ENCODE peak calls at places on chromosome 10, in five cellular contexts. S is uterus, P is psoas muscle, R is nephron progenitor cell, D is heart right ventricle. N is an unnamed sample.

GRCh38 chr10:74033724-74034123 is 35.8 kb downstream of the VCL start:
- DNase-seq in S (no peak), P (no peak), R (no peak), D (no peak), N (no peak)

GRCh38 chr10:110652475-110653118 is 8.5 kb downstream of the RBM20 start:
- DNase-seq in S (no peak), P (no peak), R (no peak), D (no peak), N (no peak)

GRCh38 chr10:101749511-101750016 is 26.4 kb downstream of the FGF8 start:
- DNase-seq in S (no peak), P (no peak), R (no peak), D (no peak), N (no peak)

GRCh38 chr10:125016611-125017202 is 74.8 kb downstream of the ZRANB1 start:
- DNase-seq in S (peak), P (peak), R (no peak), D (peak), N (no peak)

GRCh38 chr10:110144526-110144925 is 62.9 kb upstream of the MXI1 start:
- DNase-seq in S (no peak), P (no peak), R (no peak), D (no peak), N (no peak)

GRCh38 chr10:59397971-59398370 is 35.6 kb upstream of the FAM13C start:
- DNase-seq in S (no peak), P (no peak), R (no peak), D (no peak), N (no peak)

GRCh38 chr10:6144609-6145413 is 56.0 kb downstream of the RBM17 start:
- DNase-seq in S (peak), P (peak), R (peak), D (peak), N (peak)

GRCh38 chr10:5581670-5582566 is 57.2 kb downstream of the CALML3 start:
- DNase-seq in S (no peak), P (no peak), R (no peak), D (no peak), N (no peak)

GRCh38 chr10:89942217-89942616 is 240.8 kb downstream of the KIF20B start:
- DNase-seq in S (no peak), P (no peak), R (no peak), D (no peak), N (no peak)

GRCh38 chr10:24908793-24909423 is 43.5 kb downstream of the PRTFDC1 start:
- DNase-seq in S (no peak), P (no peak), R (no peak), D (no peak), N (no peak)

GRCh38 chr10:120599202-120599724 is 142.2 kb downstream of the PLPP4 start:
- DNase-seq in S (no peak), P (no peak), R (no peak), D (no peak), N (no peak)

GRCh38 chr10:66928000-66928770 is 2.3 kb downstream of the LRRTM3 start:
- DNase-seq in S (no peak), P (no peak), R (peak), D (no peak), N (peak)

GRCh38 chr10:7408003-7408493 is 2.8 kb downstream of the SFMBT2 start:
- DNase-seq in S (peak), P (peak), R (peak), D (peak), N (peak)

GRCh38 chr10:91665842-91666241 is 33.0 kb upstream of the PPP1R3C start:
- DNase-seq in S (no peak), P (no peak), R (no peak), D (no peak), N (no peak)

GRCh38 chr10:131246089-131246488 is 65.4 kb downstream of the TCERG1L start:
- DNase-seq in S (no peak), P (no peak), R (no peak), D (no peak), N (no peak)

GRCh38 chr10:88379575-88379974 is 203.5 kb downstream of the RNLS start:
- DNase-seq in S (no peak), P (no peak), R (no peak), D (no peak), N (peak)

GRCh38 chr10:27701971-27702537 is 43.6 kb downstream of the MKX start:
- DNase-seq in S (no peak), P (no peak), R (no peak), D (no peak), N (no peak)

GRCh38 chr10:101489355-101489754 is 98.7 kb downstream of the POLL start:
- DNase-seq in S (no peak), P (no peak), R (no peak), D (no peak), N (no peak)

GRCh38 chr10:22334414-22335203 is 10.7 kb upstream of the SPAG6 start:
- DNase-seq in S (no peak), P (peak), R (peak), D (no peak), N (peak)

GRCh38 chr10:80633910-80634309 is 96.2 kb downstream of the SH2D4B start:
- DNase-seq in S (no peak), P (no peak), R (no peak), D (no peak), N (no peak)

GRCh38 chr10:3538291-3538849 is 246.6 kb downstream of the KLF6 start:
- DNase-seq in S (no peak), P (no peak), R (no peak), D (no peak), N (no peak)

GRCh38 chr10:43140414-43140813 is 2.2 kb downstream of the CSGALNACT2 start:
- DNase-seq in S (no peak), P (no peak), R (no peak), D (no peak), N (no peak)

GRCh38 chr10:33506391-33506790 is 171.9 kb upstream of the NRP1 start:
- DNase-seq in S (no peak), P (no peak), R (no peak), D (no peak), N (no peak)

GRCh38 chr10:128440513-128441160 is 314.4 kb upstream of the MKI67 start:
- DNase-seq in S (no peak), P (no peak), R (peak), D (no peak), N (no peak)

GRCh38 chr10:6017781-6018354 is 40.5 kb upstream of the IL15RA start:
- DNase-seq in S (no peak), P (no peak), R (no peak), D (no peak), N (no peak)

GRCh38 chr10:11245510-11245909 is 227.8 kb downstream of the CELF2 start:
- DNase-seq in S (no peak), P (no peak), R (no peak), D (no peak), N (no peak)

GRCh38 chr10:17229016-17229716 is 1.1 kb downstream of the VIM start:
- DNase-seq in S (peak), P (peak), R (peak), D (peak), N (peak)

GRCh38 chr10:132706701-132707100 is 79.2 kb downstream of the NKX6-2 start:
- DNase-seq in S (no peak), P (no peak), R (no peak), D (no peak), N (no peak)

GRCh38 chr10:104521901-104522827 is 118.9 kb upstream of the SORCS3 start:
- DNase-seq in S (peak), P (no peak), R (no peak), D (peak), N (no peak)

GRCh38 chr10:88624840-88625239 is 38.3 kb downstream of the LIPJ start:
- DNase-seq in S (no peak), P (no peak), R (no peak), D (no peak), N (no peak)

GRCh38 chr10:120732643-120733313 is 118.4 kb upstream of the WDR11 start:
- DNase-seq in S (no peak), P (no peak), R (no peak), D (no peak), N (no peak)

GRCh38 chr10:22479419-22479818 is 134.1 kb downstream of the SPAG6 start:
- DNase-seq in S (no peak), P (no peak), R (no peak), D (no peak), N (peak)

GRCh38 chr10:102669206-102670064 is 25.2 kb downstream of the TRIM8 start:
- DNase-seq in S (no peak), P (peak), R (peak), D (peak), N (no peak)

GRCh38 chr10:71439670-71440425 is 43.1 kb downstream of the CDH23 start:
- DNase-seq in S (no peak), P (no peak), R (no peak), D (no peak), N (no peak)

GRCh38 chr10:104201636-104202035 is 30.5 kb downstream of the CFAP43 start:
- DNase-seq in S (no peak), P (no peak), R (no peak), D (no peak), N (no peak)

GRCh38 chr10:25766687-25767221 is 167.3 kb upstream of the MYO3A start:
- DNase-seq in S (no peak), P (no peak), R (peak), D (no peak), N (peak)

GRCh38 chr10:124092270-124093075 is 925 bp downstream of the CHST15 start:
- DNase-seq in S (peak), P (peak), R (peak), D (peak), N (peak)

GRCh38 chr10:125003901-125004467 is 62.1 kb downstream of the ZRANB1 start:
- DNase-seq in S (no peak), P (no peak), R (no peak), D (peak), N (no peak)

GRCh38 chr10:48444861-48445841 is 138.7 kb downstream of the MAPK8 start:
- DNase-seq in S (no peak), P (no peak), R (no peak), D (no peak), N (peak)
- TF ChIP-seq CTCF in S (no peak), P (no peak), R (no peak), D (no peak), N (no peak)

GRCh38 chr10:77264527-77264926 is 373.1 kb downstream of the KCNMA1 start:
- DNase-seq in S (no peak), P (no peak), R (no peak), D (no peak), N (no peak)
- TF ChIP-seq CTCF in S (no peak), P (no peak), R (no peak), D (no peak), N (no peak)

DNA sequence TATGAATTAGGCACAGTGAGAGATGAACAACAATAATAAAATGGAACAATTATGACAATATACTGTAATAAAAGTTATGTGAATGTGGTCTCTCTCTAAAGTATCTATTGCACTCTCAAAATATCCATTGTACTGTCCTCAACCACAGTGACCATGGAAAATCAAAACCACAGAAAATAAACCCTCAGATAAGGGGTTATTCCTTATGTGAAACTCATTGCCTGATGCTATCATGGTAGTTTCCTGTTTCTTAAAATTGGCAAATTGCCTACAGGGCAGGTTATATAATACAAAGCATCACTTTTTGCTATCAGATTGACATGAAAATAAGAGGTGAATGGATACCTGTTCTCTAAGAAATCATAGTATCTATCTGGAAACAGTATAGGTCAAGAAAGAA is 3.8 kb downstream of the MCM10 start:
- DNase-seq in S (no peak), P (no peak), R (no peak), D (no peak), N (no peak)
- TF ChIP-seq CTCF in S (no peak), P (no peak), R (no peak), D (no peak), N (no peak)

DNA sequence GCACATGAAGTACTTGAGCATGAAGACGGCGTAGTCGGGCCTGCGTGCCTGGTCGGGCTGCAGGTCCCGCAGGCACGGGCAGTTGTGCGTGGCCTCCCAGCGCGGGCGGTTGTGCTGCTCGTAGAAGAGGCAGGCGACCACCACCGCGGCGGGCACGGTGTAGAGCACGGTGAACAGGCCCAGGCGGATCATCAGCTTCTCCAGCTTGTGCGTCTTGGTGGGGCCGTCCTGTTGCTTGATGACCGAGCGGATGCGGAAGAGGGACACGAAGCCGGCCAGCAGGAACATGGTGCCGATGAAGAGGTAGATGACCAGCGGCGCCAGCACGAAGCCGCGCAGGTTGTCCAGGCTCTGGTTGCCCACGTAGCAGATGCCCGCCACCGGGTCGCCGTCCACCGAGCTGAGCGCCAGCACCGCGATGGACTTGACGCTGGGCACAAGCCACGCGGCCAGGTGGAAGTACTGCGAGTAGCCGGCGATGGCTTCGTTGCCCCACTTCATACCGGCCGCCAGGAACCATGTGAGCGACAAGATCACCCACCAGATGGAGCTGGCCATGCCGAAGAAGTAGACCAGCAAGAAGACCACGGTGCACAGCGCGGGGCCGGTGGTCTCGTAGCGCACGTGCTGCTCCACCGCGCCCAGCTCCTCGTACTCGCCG is 2.3 kb downstream of the FZD8 start:
- DNase-seq in S (peak), P (peak), R (peak), D (peak), N (peak)
- TF ChIP-seq CTCF in S (no peak), P (no peak), R (no peak), D (no peak), N (no peak)

GRCh38 chr10:61900829-61901783 is at the start of gene ARID5B:
- DNase-seq in S (peak), P (no peak), R (peak), D (peak), N (peak)

GRCh38 chr10:61901829-61902447 is 439 bp downstream of the ARID5B start:
- DNase-seq in S (peak), P (no peak), R (peak), D (no peak), N (peak)

GRCh38 chr10:61903184-61903990 is 1.9 kb downstream of the ARID5B start:
- DNase-seq in S (peak), P (peak), R (peak), D (peak), N (peak)

GRCh38 chr10:61903991-61904350 is 2.5 kb downstream of the ARID5B start:
- DNase-seq in S (no peak), P (no peak), R (no peak), D (no peak), N (no peak)

DNA sequence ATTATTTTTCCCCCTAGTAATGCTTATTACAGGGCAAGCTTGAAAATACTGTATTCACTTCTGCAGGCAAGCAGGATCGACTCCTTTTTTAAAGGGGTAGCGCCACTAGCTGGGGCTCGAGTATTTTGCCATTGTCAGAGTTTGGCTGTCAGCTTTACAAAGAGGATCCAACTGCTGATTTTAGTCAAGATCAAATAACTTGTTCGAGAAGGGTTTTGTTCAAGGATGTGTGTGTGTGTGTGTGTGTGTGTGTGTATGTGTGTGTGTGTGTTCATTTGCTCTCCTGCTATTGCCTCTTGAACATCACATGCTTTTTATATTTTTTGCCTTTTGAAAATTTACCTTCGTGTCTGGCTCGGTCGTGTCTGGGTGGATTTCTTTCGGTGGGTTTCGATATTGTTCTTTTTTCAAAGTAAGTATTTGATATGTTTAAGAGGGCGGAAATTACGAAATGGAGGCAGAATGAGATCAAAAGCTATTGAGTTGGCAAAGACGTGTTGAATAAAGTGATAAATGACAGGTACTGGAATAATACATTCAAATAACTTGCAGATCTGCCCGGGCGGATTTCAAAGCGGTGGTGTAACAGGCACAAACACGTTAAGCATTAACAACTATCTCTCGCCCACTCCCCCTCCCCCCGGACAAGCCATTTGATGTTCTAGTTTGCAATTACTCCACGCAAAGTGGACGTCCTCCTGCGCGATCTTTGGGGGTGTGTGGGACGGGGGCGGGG is 1.1 kb downstream of the ARID5B start:
- DNase-seq in S (peak), P (no peak), R (peak), D (peak), N (peak)
- TF ChIP-seq CTCF in S (peak), P (no peak), R (no peak), D (peak), N (peak)

DNA sequence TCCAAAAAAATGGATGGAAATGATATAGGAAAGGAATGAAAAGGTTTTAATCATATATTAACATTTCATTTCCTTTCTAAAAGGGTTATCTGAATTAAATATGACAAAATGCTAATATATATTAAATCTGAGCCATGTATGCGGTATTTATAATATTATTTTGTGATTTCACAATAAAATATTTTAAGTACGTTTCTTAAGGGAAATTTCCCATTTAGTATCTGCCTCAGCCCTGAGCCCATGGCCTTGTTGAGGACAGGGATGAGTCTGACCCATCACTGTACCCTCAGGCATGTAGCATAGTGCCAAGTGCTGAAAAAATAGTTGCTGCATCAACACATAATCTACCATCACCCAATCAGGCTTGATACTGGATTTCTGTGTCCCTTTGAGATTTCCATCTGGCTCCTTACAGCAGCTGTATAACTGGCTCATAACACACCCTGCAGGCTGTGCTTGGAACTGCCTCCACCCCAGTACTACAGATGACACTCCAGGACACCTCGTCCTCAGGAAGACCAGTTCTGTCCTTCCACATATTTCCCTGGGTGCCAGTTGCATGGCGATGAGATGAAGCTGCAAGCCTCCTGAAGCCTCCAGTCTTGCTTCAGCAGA is 59.4 kb upstream of the ASAH2 start:
- DNase-seq in S (no peak), P (no peak), R (peak), D (no peak), N (peak)
- TF ChIP-seq CTCF in S (no peak), P (no peak), R (peak), D (peak), N (peak)

GRCh38 chr10:30510184-30510931 is 76.4 kb downstream of the MAP3K8 start:
- DNase-seq in S (peak), P (peak), R (no peak), D (no peak), N (no peak)
- TF ChIP-seq CTCF in S (no peak), P (peak), R (no peak), D (no peak), N (peak)

DNA sequence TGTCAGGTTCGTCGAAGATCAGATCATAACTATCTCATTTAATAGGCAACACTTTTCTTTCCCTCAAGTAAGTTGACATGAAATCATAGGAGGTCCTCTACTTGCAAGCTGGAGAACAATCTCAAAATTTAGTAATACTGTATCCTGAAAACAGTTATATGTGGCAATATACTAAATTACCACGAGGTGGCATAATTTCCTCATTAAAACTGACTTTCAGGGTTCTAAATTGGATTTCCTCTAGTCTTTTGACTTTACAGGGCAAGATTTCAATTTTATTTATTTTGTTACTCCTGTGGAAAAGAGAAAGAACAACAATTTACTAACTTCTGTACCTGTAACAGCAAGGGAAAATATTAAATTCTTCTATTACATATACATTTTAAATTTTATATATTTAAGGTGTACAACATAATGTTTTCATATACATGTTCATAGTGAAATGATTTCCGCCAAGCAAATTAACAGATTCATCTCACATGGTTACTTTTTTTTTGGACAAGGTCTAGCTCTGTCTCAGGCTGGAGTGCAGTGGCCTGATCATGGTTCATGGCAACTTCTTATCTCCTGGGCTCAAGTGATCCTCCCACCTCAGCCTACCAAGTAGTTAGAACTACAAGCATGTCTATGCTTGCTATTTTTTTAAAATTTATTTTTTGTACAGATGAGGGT is 53.4 kb upstream of the CYP2C18 start:
- DNase-seq in S (no peak), P (no peak), R (no peak), D (no peak), N (peak)
- TF ChIP-seq CTCF in S (no peak), P (peak), R (peak), D (peak), N (peak)

DNA sequence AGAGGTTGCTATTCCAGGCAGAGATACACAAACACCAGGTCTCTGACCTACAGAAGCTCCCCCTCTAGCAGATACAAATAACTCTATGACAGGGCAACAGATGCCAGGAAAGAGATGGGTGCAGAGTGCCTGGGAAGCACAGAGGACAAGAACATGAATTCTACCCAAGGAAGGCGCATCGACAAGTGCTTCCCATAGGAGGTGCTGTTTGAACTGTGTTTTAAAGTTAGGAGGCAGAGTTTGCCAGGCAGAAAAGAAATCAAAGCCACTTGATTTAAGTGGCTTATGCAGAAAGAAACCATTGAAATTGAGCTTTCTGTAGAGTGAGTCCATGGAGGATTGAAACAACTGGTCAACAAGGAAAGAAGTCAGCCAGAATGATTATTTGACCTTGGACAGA is 35.3 kb upstream of the EGR2 start:
- DNase-seq in S (no peak), P (no peak), R (no peak), D (no peak), N (peak)
- TF ChIP-seq CTCF in S (no peak), P (no peak), R (no peak), D (peak), N (peak)